ENCODE peak calls at places on chromosome 5, in four cellular contexts. A is body of pancreas, H is NCI-H1092, C is GM10248. N is an unnamed sample.

GRCh38 chr5:123156577-123157296 is 67.7 kb downstream of the PRDM6 start:
- DNase-seq in A (no peak), C (no peak), H (no peak), N (no peak)

GRCh38 chr5:64693636-64694035 is 3.3 kb downstream of the SHISAL2B start:
- DNase-seq in A (no peak), H (no peak), C (no peak), N (no peak)

GRCh38 chr5:160303690-160304089 is 8.7 kb downstream of the CCNJL start:
- DNase-seq in H (no peak), C (no peak), A (no peak), N (no peak)

GRCh38 chr5:103133231-103133630 is 13.1 kb downstream of the PPIP5K2 start:
- DNase-seq in C (no peak), H (no peak), A (no peak), N (no peak)

GRCh38 chr5:173671121-173671949 is 54.9 kb upstream of the BOD1 start:
- DNase-seq in A (peak; percentile 38), H (no peak), C (no peak), N (no peak)

GRCh38 chr5:141343242-141343952 is at the start of gene PCDHGA3:
- DNase-seq in A (peak; percentile 26), H (no peak), C (no peak), N (peak; percentile 21)

GRCh38 chr5:75091597-75091996 is 39.2 kb upstream of the GCNT4 start:
- DNase-seq in H (no peak), C (no peak), A (no peak), N (no peak)

GRCh38 chr5:5979362-5979760 is 399.0 kb downstream of the MED10 start:
- DNase-seq in H (no peak), C (no peak), A (no peak), N (no peak)

GRCh38 chr5:159441441-159441840 is 111.2 kb upstream of the IL12B start:
- DNase-seq in C (no peak), A (no peak), H (no peak), N (peak; percentile 38)

GRCh38 chr5:125311743-125312142 is 565.3 kb upstream of the ZNF608 start:
- DNase-seq in A (no peak), H (no peak), C (no peak), N (no peak)

GRCh38 chr5:74810915-74811314 is 43.9 kb downstream of the NSA2 start:
- DNase-seq in C (no peak), A (no peak), H (no peak), N (no peak)

GRCh38 chr5:156528673-156529072 is 201.7 kb downstream of the SGCD start:
- DNase-seq in C (no peak), H (no peak), A (no peak), N (no peak)

GRCh38 chr5:168788786-168789185 is 209.6 kb upstream of the PANK3 start:
- DNase-seq in C (no peak), H (no peak), A (no peak), N (no peak)

GRCh38 chr5:75654693-75655315 is 43.6 kb downstream of the ANKDD1B start:
- DNase-seq in C (no peak), H (no peak), A (no peak), N (no peak)

GRCh38 chr5:33806736-33807442 is 84.9 kb downstream of the ADAMTS12 start:
- DNase-seq in C (no peak), H (no peak), A (no peak), N (no peak)

GRCh38 chr5:78483809-78484521 is 123.5 kb downstream of the SCAMP1 start:
- DNase-seq in H (no peak), C (peak; percentile 48), A (no peak), N (peak; percentile 69)

GRCh38 chr5:179315356-179315890 is 29.8 kb downstream of the ADAMTS2 start:
- DNase-seq in C (no peak), H (no peak), A (no peak), N (no peak)

GRCh38 chr5:43900974-43901373 is 298.0 kb downstream of the NNT start:
- DNase-seq in C (no peak), H (no peak), A (no peak), N (no peak)

GRCh38 chr5:96922452-96923244 is 13.2 kb upstream of the LNPEP start:
- DNase-seq in H (no peak), C (no peak), A (no peak), N (peak; percentile 78)

GRCh38 chr5:160311491-160312138 is 749 bp downstream of the CCNJL start:
- DNase-seq in H (no peak), A (no peak), C (no peak), N (no peak)

GRCh38 chr5:61100425-61100824 is 61.8 kb downstream of the SMIM15 start:
- DNase-seq in A (no peak), H (no peak), C (no peak), N (no peak)

GRCh38 chr5:156799171-156799570 is 50.9 kb upstream of the PPP1R2B start:
- DNase-seq in H (no peak), A (no peak), C (no peak), N (no peak)